ENCODE peak calls at places on chromosome 17, in nine cellular contexts. E is PC-3, Q is colonic mucosa, J is pancreas, P is A549, M is tibial nerve, A is sigmoid colon, Y is SK-N-SH, I is hepatocyte. S is an unnamed sample.
A peak's percentile ranks its signal among the peaks of the same experiment; 100 is the strongest.

GRCh38 chr17:28763804-28764266 is 20.0 kb downstream of the TRAF4 start:
- DNase-seq in E (peak; percentile 85), Q (peak; percentile 87), J (peak; percentile 79), P (peak; percentile 78), M (peak; percentile 99), A (peak; percentile 88), Y (peak; percentile 78), I (peak; percentile 88), S (no peak)

GRCh38 chr17:28657756-28658155 is 4.0 kb downstream of the SDF2 start:
- DNase-seq in E (peak; percentile 66), Q (no peak), J (no peak), P (no peak), M (no peak), A (no peak), Y (no peak), I (no peak), S (no peak)

GRCh38 chr17:30950669-30951399 is 20.0 kb upstream of the RNF135 start:
- DNase-seq in E (peak; percentile 46), Q (peak; percentile 96), J (no peak), P (peak; percentile 81), M (peak; percentile 69), A (peak; percentile 87), Y (peak; percentile 78), I (peak; percentile 91), S (peak; percentile 90)

GRCh38 chr17:61361084-61361483 is 38.6 kb upstream of the TBX2 start:
- DNase-seq in E (peak; percentile 77), Q (no peak), J (no peak), P (no peak), M (no peak), A (no peak), Y (no peak), I (no peak), S (no peak)

GRCh38 chr17:35167666-35168065 is 20.0 kb downstream of the UNC45B start:
- DNase-seq in E (peak; percentile 51), Q (no peak), J (no peak), P (no peak), M (no peak), A (peak; percentile 4), Y (no peak), I (no peak), S (no peak)

GRCh38 chr17:62737513-62737912 is 70.6 kb downstream of the MARCHF10 start:
- DNase-seq in E (no peak), Q (no peak), J (no peak), P (no peak), M (no peak), A (no peak), Y (no peak), I (no peak), S (no peak)

GRCh38 chr17:69574257-69575197 is 160.0 kb downstream of the MAP2K6 start:
- DNase-seq in E (peak; percentile 53), Q (no peak), J (no peak), P (peak; percentile 67), M (no peak), A (no peak), Y (no peak), I (no peak), S (no peak)

GRCh38 chr17:7538891-7539290 is 10.0 kb upstream of the TNFSF12 start:
- DNase-seq in E (no peak), Q (no peak), J (no peak), P (no peak), M (no peak), A (no peak), Y (no peak), I (no peak), S (no peak)

GRCh38 chr17:42881768-42882565 is 18.6 kb upstream of the G6PC1 start:
- DNase-seq in E (no peak), Q (no peak), J (no peak), P (no peak), M (no peak), A (no peak), Y (no peak), I (no peak), S (no peak)

GRCh38 chr17:43446773-43447172 is 37.0 kb upstream of the DHX8 start:
- DNase-seq in E (no peak), Q (no peak), J (no peak), P (no peak), M (no peak), A (no peak), Y (no peak), I (no peak), S (no peak)

GRCh38 chr17:73991260-73991659 is 212.2 kb upstream of the RPL38 start:
- DNase-seq in E (no peak), Q (no peak), J (no peak), P (no peak), M (no peak), A (no peak), Y (no peak), I (no peak), S (no peak)

GRCh38 chr17:14268264-14268663 is 31.6 kb upstream of the CDRT15 start:
- DNase-seq in E (no peak), Q (no peak), J (no peak), P (no peak), M (no peak), A (no peak), Y (no peak), I (no peak), S (no peak)

DNA sequence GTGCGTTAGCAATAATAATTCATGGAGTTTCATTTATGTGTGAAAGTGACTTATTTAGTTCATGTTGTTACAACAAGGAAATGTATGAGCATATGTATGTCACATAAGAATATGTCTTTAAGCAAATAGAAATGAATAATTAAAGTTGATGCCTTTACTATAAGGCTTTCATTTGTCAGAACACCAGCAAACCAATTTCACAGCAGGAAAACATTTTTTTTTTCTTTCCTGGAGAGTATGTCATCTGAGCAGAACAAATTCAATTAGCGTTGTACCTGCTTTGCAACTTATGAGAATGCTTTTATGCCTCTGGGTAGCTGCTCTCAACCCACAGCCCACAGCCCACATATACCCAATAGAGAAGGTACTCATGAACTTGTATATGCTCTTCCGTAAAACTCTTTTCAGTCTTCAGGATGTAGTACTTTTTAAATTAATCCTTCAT is 26.3 kb upstream of the APOH start:
- DNase-seq in E (no peak), Q (no peak), J (no peak), P (no peak), M (no peak), A (no peak), Y (no peak), I (no peak), S (no peak)
- H3K4me3 ChIP-seq in E (no peak overlapping the region), Q (no peak overlapping the region), J (no peak overlapping the region), P (no peak overlapping the region), M (no peak overlapping the region), A (no peak overlapping the region), Y (no peak overlapping the region), I (no peak overlapping the region), S (no peak overlapping the region)

GRCh38 chr17:3691539-3692166 is 4.3 kb downstream of the P2RX5 start:
- DNase-seq in E (no peak), Q (no peak), J (no peak), P (no peak), M (no peak), A (no peak), Y (no peak), I (no peak), S (no peak)
- H3K4me1 ChIP-seq in E (peaks cover 4% of the 10 kb centered on the region), Q (no peaks in the 10 kb centered on the region), J (no peaks in the 10 kb centered on the region), P (peaks cover 8% of the 10 kb centered on the region), M (peaks cover 28% of the 10 kb centered on the region), A (no peaks in the 10 kb centered on the region), Y (no peaks in the 10 kb centered on the region), I (peaks cover 5% of the 10 kb centered on the region), S (peaks cover 8% of the 10 kb centered on the region)

GRCh38 chr17:48728232-48729231 is at the start of gene HOXB13:
- DNase-seq in E (peak; percentile 94), Q (peak; percentile 95), J (no peak), P (peak; percentile 88), M (no peak), A (peak; percentile 82), Y (peak; percentile 54), I (peak; percentile 67), S (peak; percentile 92)
- TF ChIP-seq CTCF in E (no peak), Q (no peak), J (no peak), P (no peak), M (no peak), A (peak; percentile 18), Y (no peak), I (no peak), S (no peak)

DNA sequence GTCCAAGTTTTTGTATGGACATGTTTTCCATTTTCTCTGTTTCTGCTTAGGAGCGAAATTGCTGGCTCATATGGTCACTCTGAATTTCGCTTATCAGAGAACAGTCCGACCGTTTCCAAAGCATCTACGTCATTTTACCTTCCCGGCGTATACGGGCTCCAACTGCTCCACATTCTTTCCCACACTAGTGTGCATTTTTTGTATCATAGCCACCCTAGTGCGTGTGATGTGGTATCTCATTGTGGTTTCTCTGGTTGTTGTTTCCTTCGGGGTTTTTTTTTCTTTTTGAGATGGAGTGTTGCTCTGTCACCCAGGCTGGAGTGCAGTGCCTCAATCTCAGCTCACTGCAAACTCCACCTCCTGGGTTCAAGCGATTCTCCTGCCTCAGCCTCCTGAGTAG is 31.0 kb upstream of the BHLHA9 start:
- DNase-seq in E (no peak), Q (no peak), J (no peak), P (no peak), M (no peak), A (no peak), Y (no peak), I (no peak), S (no peak)
- H3K4me3 ChIP-seq in E (no peak overlapping the region), Q (no peak overlapping the region), J (no peak overlapping the region), P (no peak overlapping the region), M (no peak overlapping the region), A (no peak overlapping the region), Y (no peak overlapping the region), I (no peak overlapping the region), S (no peak overlapping the region)

GRCh38 chr17:50150354-50151040 is at the start of gene PPP1R9B:
- DNase-seq in E (no peak), Q (no peak), J (no peak), P (no peak), M (no peak), A (no peak), Y (peak; percentile 62), I (no peak), S (peak; percentile 55)

GRCh38 chr17:50148226-50149098 is 2.0 kb downstream of the PPP1R9B start:
- DNase-seq in E (peak; percentile 69), Q (peak; percentile 79), J (peak; percentile 83), P (peak; percentile 46), M (peak; percentile 54), A (no peak), Y (peak; percentile 76), I (peak; percentile 72), S (peak; percentile 86)

GRCh38 chr17:50147841-50148225 is 2.6 kb downstream of the PPP1R9B start:
- DNase-seq in E (no peak), Q (no peak), J (peak; percentile 63), P (peak; percentile 50), M (no peak), A (no peak), Y (peak; percentile 70), I (peak; percentile 69), S (no peak)

GRCh38 chr17:50149425-50150353 is 788 bp downstream of the PPP1R9B start:
- DNase-seq in E (peak; percentile 70), Q (no peak), J (peak; percentile 84), P (peak; percentile 76), M (no peak), A (peak; percentile 80), Y (peak; percentile 84), I (peak; percentile 86), S (peak; percentile 84)

DNA sequence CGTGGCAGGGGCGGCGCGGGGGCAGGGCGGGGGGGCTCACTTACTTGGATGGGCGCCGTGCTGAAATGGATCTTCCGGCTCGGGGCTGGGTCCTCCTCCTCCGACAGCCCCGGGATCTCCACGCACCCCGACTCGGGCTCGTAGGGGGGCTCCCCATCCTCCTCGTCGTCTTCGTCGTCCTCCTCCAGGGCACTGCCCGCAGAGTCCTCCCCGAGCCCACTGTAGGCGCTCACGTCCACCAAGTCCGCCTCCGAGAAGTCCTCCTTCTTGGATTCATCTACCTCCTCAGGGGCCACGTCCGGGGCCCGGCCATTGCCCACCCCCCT is 1.4 kb downstream of the PPP1R9B start:
- DNase-seq in E (no peak), Q (no peak), J (no peak), P (no peak), M (no peak), A (no peak), Y (no peak), I (no peak), S (no peak)
- H3K4me1 ChIP-seq in E (peaks cover 39% of the 10 kb centered on the region), Q (peaks cover 9% of the 10 kb centered on the region), J (peaks cover 16% of the 10 kb centered on the region), P (peaks cover 51% of the 10 kb centered on the region), M (peaks cover 83% of the 10 kb centered on the region), A (no peaks in the 10 kb centered on the region), Y (peaks cover 27% of the 10 kb centered on the region), I (peaks cover 35% of the 10 kb centered on the region), S (peaks cover 26% of the 10 kb centered on the region)

S was measured in mucosa of descending colon.